ENCODE peak calls at places on chromosomes 2 and 18, in eight cellular contexts. One of them, this sample, is unnamed.

GRCh38 chr2:200469708-200470600 is 39.9 kb downstream of the KCTD18 start:
- DNase-seq in upper lobe of right lung: no peak
- DNase-seq in right lobe of liver: no peak
- DNase-seq in A673: no peak
- DNase-seq in brain microvascular endothelial cell: no peak
- DNase-seq in endodermal cell: no peak
- DNase-seq in IMR-90: no peak
- DNase-seq in HepG2: no peak
- DNase-seq in this sample: peak; percentile 35

GRCh38 chr2:236021497-236022057 is 146.6 kb downstream of the GBX2 start:
- DNase-seq in upper lobe of right lung: no peak
- DNase-seq in right lobe of liver: no peak
- DNase-seq in A673: peak; percentile 8
- DNase-seq in brain microvascular endothelial cell: no peak
- DNase-seq in endodermal cell: no peak
- DNase-seq in IMR-90: no peak
- DNase-seq in HepG2: no peak
- DNase-seq in this sample: no peak

GRCh38 chr2:142682528-142682927 is 194.9 kb upstream of the KYNU start:
- DNase-seq in upper lobe of right lung: no peak
- DNase-seq in right lobe of liver: no peak
- DNase-seq in A673: peak; percentile 35
- DNase-seq in brain microvascular endothelial cell: peak; percentile 18
- DNase-seq in endodermal cell: no peak
- DNase-seq in IMR-90: peak; percentile 45
- DNase-seq in HepG2: peak; percentile 32
- DNase-seq in this sample: no peak

GRCh38 chr18:42268186-42268725 is 313.2 kb downstream of the PIK3C3 start:
- DNase-seq in upper lobe of right lung: no peak
- DNase-seq in right lobe of liver: no peak
- DNase-seq in A673: no peak
- DNase-seq in brain microvascular endothelial cell: no peak
- DNase-seq in endodermal cell: no peak
- DNase-seq in IMR-90: no peak
- DNase-seq in HepG2: no peak
- DNase-seq in this sample: no peak

GRCh38 chr2:78928502-78928901 is 97.0 kb upstream of the REG3G start:
- DNase-seq in upper lobe of right lung: no peak
- DNase-seq in right lobe of liver: no peak
- DNase-seq in A673: no peak
- DNase-seq in brain microvascular endothelial cell: no peak
- DNase-seq in endodermal cell: no peak
- DNase-seq in IMR-90: no peak
- DNase-seq in HepG2: no peak
- DNase-seq in this sample: no peak

GRCh38 chr2:29582062-29582461 is 339.3 kb downstream of the ALK start:
- DNase-seq in upper lobe of right lung: no peak
- DNase-seq in right lobe of liver: no peak
- DNase-seq in A673: no peak
- DNase-seq in brain microvascular endothelial cell: no peak
- DNase-seq in endodermal cell: no peak
- DNase-seq in IMR-90: no peak
- DNase-seq in HepG2: no peak
- DNase-seq in this sample: no peak

GRCh38 chr18:56785006-56785405 is 133.8 kb downstream of the WDR7 start:
- DNase-seq in upper lobe of right lung: no peak
- DNase-seq in right lobe of liver: no peak
- DNase-seq in A673: no peak
- DNase-seq in brain microvascular endothelial cell: no peak
- DNase-seq in endodermal cell: no peak
- DNase-seq in IMR-90: no peak
- DNase-seq in HepG2: no peak
- DNase-seq in this sample: no peak

GRCh38 chr18:1094408-1094807 is 189.7 kb downstream of the ADCYAP1 start:
- DNase-seq in upper lobe of right lung: no peak
- DNase-seq in right lobe of liver: no peak
- DNase-seq in A673: peak; percentile 31
- DNase-seq in brain microvascular endothelial cell: peak; percentile 18
- DNase-seq in endodermal cell: no peak
- DNase-seq in IMR-90: no peak
- DNase-seq in HepG2: no peak
- DNase-seq in this sample: no peak

GRCh38 chr2:120565095-120565460 is 170.6 kb upstream of the GLI2 start:
- DNase-seq in upper lobe of right lung: no peak
- DNase-seq in right lobe of liver: no peak
- DNase-seq in A673: no peak
- DNase-seq in brain microvascular endothelial cell: no peak
- DNase-seq in endodermal cell: no peak
- DNase-seq in IMR-90: no peak
- DNase-seq in HepG2: no peak
- DNase-seq in this sample: no peak

GRCh38 chr2:123165616-123166015 is 859.5 kb upstream of the CNTNAP5 start:
- DNase-seq in upper lobe of right lung: no peak
- DNase-seq in right lobe of liver: no peak
- DNase-seq in A673: no peak
- DNase-seq in brain microvascular endothelial cell: peak; percentile 37
- DNase-seq in endodermal cell: no peak
- DNase-seq in IMR-90: no peak
- DNase-seq in HepG2: no peak
- DNase-seq in this sample: no peak

GRCh38 chr18:79611040-79611681 is 68.4 kb upstream of the CTDP1 start:
- DNase-seq in upper lobe of right lung: peak; percentile 50
- DNase-seq in right lobe of liver: peak; percentile 33
- DNase-seq in A673: no peak
- DNase-seq in brain microvascular endothelial cell: peak; percentile 92
- DNase-seq in endodermal cell: peak; percentile 93
- DNase-seq in IMR-90: peak; percentile 92
- DNase-seq in HepG2: no peak
- DNase-seq in this sample: peak; percentile 11

GRCh38 chr2:135960598-135961551 is 24.6 kb downstream of the DARS1 start:
- DNase-seq in upper lobe of right lung: no peak
- DNase-seq in right lobe of liver: no peak
- DNase-seq in A673: peak; percentile 60
- DNase-seq in brain microvascular endothelial cell: no peak
- DNase-seq in endodermal cell: no peak
- DNase-seq in IMR-90: peak; percentile 80
- DNase-seq in HepG2: no peak
- DNase-seq in this sample: no peak

GRCh38 chr18:10744653-10745052 is 218.8 kb downstream of the NAPG start:
- DNase-seq in upper lobe of right lung: no peak
- DNase-seq in right lobe of liver: no peak
- DNase-seq in A673: no peak
- DNase-seq in brain microvascular endothelial cell: no peak
- DNase-seq in endodermal cell: no peak
- DNase-seq in IMR-90: no peak
- DNase-seq in HepG2: no peak
- DNase-seq in this sample: no peak

GRCh38 chr2:240166191-240166590 is 25.7 kb upstream of the OTOS start:
- DNase-seq in upper lobe of right lung: peak; percentile 38
- DNase-seq in right lobe of liver: no peak
- DNase-seq in A673: no peak
- DNase-seq in brain microvascular endothelial cell: no peak
- DNase-seq in endodermal cell: no peak
- DNase-seq in IMR-90: no peak
- DNase-seq in HepG2: no peak
- DNase-seq in this sample: no peak

GRCh38 chr2:134917958-134918517 is 584 bp upstream of the CCNT2 start:
- DNase-seq in upper lobe of right lung: no peak
- DNase-seq in right lobe of liver: no peak
- DNase-seq in A673: no peak
- DNase-seq in brain microvascular endothelial cell: no peak
- DNase-seq in endodermal cell: no peak
- DNase-seq in IMR-90: no peak
- DNase-seq in HepG2: no peak
- DNase-seq in this sample: no peak

GRCh38 chr18:63579643-63580042 is 7.5 kb upstream of the SERPINB13 start:
- DNase-seq in upper lobe of right lung: no peak
- DNase-seq in right lobe of liver: no peak
- DNase-seq in A673: no peak
- DNase-seq in brain microvascular endothelial cell: no peak
- DNase-seq in endodermal cell: no peak
- DNase-seq in IMR-90: no peak
- DNase-seq in HepG2: no peak
- DNase-seq in this sample: no peak
- TF ChIP-seq CTCF in upper lobe of right lung: no peak
- TF ChIP-seq CTCF in right lobe of liver: no peak
- TF ChIP-seq CTCF in A673: no peak
- TF ChIP-seq CTCF in brain microvascular endothelial cell: no peak
- TF ChIP-seq CTCF in endodermal cell: no peak
- TF ChIP-seq CTCF in IMR-90: no peak
- TF ChIP-seq CTCF in HepG2: no peak
- TF ChIP-seq CTCF in this sample: no peak

GRCh38 chr2:128304330-128304714 is 14.3 kb downstream of the HS6ST1 start:
- DNase-seq in upper lobe of right lung: no peak
- DNase-seq in right lobe of liver: no peak
- DNase-seq in A673: no peak
- DNase-seq in brain microvascular endothelial cell: no peak
- DNase-seq in endodermal cell: no peak
- DNase-seq in IMR-90: no peak
- DNase-seq in HepG2: no peak
- DNase-seq in this sample: no peak

GRCh38 chr2:128306081-128306930 is 12.4 kb downstream of the HS6ST1 start:
- DNase-seq in upper lobe of right lung: peak; percentile 69
- DNase-seq in right lobe of liver: peak; percentile 75
- DNase-seq in A673: no peak
- DNase-seq in brain microvascular endothelial cell: peak; percentile 96
- DNase-seq in endodermal cell: peak; percentile 81
- DNase-seq in IMR-90: peak; percentile 100
- DNase-seq in HepG2: peak; percentile 95
- DNase-seq in this sample: peak; percentile 62

GRCh38 chr2:128305555-128306080 is 13.1 kb downstream of the HS6ST1 start:
- DNase-seq in upper lobe of right lung: peak; percentile 60
- DNase-seq in right lobe of liver: no peak
- DNase-seq in A673: no peak
- DNase-seq in brain microvascular endothelial cell: no peak
- DNase-seq in endodermal cell: no peak
- DNase-seq in IMR-90: peak; percentile 75
- DNase-seq in HepG2: no peak
- DNase-seq in this sample: peak; percentile 32

GRCh38 chr2:128303911-128304310 is 14.8 kb downstream of the HS6ST1 start:
- DNase-seq in upper lobe of right lung: no peak
- DNase-seq in right lobe of liver: no peak
- DNase-seq in A673: no peak
- DNase-seq in brain microvascular endothelial cell: no peak
- DNase-seq in endodermal cell: no peak
- DNase-seq in IMR-90: no peak
- DNase-seq in HepG2: no peak
- DNase-seq in this sample: peak; percentile 0

DNA sequence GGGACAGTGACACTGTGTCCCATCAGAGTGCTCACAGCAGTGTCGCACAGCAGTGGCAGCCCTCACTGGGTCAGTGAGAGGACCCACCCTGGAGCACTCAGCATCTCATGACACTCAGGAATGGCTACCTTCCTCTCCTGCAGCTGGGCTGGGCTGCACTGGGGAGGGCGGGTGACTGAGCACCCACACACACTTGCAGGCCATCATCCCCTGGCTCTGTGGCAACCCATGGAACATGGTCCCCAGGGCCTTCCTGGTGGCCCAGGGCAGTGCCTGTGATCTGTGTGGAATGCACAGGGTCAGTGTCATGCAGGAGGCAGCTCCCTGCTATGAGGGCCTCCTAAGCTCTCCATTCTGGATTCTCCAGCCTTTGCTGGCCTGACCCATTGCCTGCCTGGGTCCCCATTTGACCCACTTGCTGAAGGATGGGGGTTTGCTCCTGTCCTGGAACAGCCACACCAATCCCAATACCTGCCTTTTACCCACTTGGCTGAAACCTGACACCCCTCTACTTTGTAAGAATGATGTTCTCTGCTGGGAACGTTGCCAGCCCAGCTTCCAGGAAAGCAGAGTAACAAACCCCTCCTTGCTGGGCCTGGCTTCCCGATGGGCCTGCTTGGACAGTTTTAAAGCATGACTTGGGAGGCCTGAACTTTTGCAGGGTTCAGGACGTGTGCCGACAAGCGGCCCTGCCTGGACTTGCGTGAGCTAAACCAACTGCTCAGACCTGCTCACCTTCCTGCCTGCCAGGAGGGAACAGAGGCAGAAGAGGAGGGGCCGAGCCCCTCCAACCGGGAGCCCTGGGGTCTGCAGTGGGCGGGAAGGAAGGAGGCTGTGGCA is 13.7 kb downstream of the HS6ST1 start:
- DNase-seq in upper lobe of right lung: peak; percentile 74
- DNase-seq in right lobe of liver: peak; percentile 77
- DNase-seq in A673: peak; percentile 82
- DNase-seq in brain microvascular endothelial cell: peak; percentile 87
- DNase-seq in endodermal cell: peak; percentile 75
- DNase-seq in IMR-90: peak; percentile 98
- DNase-seq in HepG2: peak; percentile 76
- DNase-seq in this sample: peak; percentile 80
- H3K27ac ChIP-seq in upper lobe of right lung: peak overlapping the region; percentile 58
- H3K27ac ChIP-seq in right lobe of liver: peak overlapping the region; percentile 73
- H3K27ac ChIP-seq in A673: peak overlapping the region; percentile 81
- H3K27ac ChIP-seq in brain microvascular endothelial cell: peak overlapping the region; percentile 84
- H3K27ac ChIP-seq in endodermal cell: peak overlapping the region; percentile 51
- H3K27ac ChIP-seq in IMR-90: peak overlapping the region; percentile 95
- H3K27ac ChIP-seq in HepG2: peak overlapping the region; percentile 56
- H3K27ac ChIP-seq in this sample: peak overlapping the region; percentile 60

GRCh38 chr2:118823666-118824065 is 23.8 kb downstream of the EN1 start:
- DNase-seq in upper lobe of right lung: no peak
- DNase-seq in right lobe of liver: no peak
- DNase-seq in A673: no peak
- DNase-seq in brain microvascular endothelial cell: no peak
- DNase-seq in endodermal cell: peak; percentile 42
- DNase-seq in IMR-90: no peak
- DNase-seq in HepG2: no peak
- DNase-seq in this sample: no peak

GRCh38 chr2:118822572-118822971 is 24.9 kb downstream of the EN1 start:
- DNase-seq in upper lobe of right lung: no peak
- DNase-seq in right lobe of liver: no peak
- DNase-seq in A673: no peak
- DNase-seq in brain microvascular endothelial cell: no peak
- DNase-seq in endodermal cell: no peak
- DNase-seq in IMR-90: no peak
- DNase-seq in HepG2: no peak
- DNase-seq in this sample: no peak

GRCh38 chr2:118817469-118817868 is 30.0 kb downstream of the EN1 start:
- DNase-seq in upper lobe of right lung: no peak
- DNase-seq in right lobe of liver: no peak
- DNase-seq in A673: no peak
- DNase-seq in brain microvascular endothelial cell: no peak
- DNase-seq in endodermal cell: no peak
- DNase-seq in IMR-90: no peak
- DNase-seq in HepG2: no peak
- DNase-seq in this sample: no peak

GRCh38 chr2:118826093-118826492 is 21.4 kb downstream of the EN1 start:
- DNase-seq in upper lobe of right lung: no peak
- DNase-seq in right lobe of liver: no peak
- DNase-seq in A673: no peak
- DNase-seq in brain microvascular endothelial cell: no peak
- DNase-seq in endodermal cell: no peak
- DNase-seq in IMR-90: no peak
- DNase-seq in HepG2: no peak
- DNase-seq in this sample: no peak

GRCh38 chr2:118822015-118822414 is 25.4 kb downstream of the EN1 start:
- DNase-seq in upper lobe of right lung: no peak
- DNase-seq in right lobe of liver: no peak
- DNase-seq in A673: no peak
- DNase-seq in brain microvascular endothelial cell: no peak
- DNase-seq in endodermal cell: peak; percentile 52
- DNase-seq in IMR-90: no peak
- DNase-seq in HepG2: no peak
- DNase-seq in this sample: no peak
- H3K27me3 ChIP-seq in upper lobe of right lung: peaks cover 52% of the 10 kb centered on the region
- H3K27me3 ChIP-seq in right lobe of liver: no peaks in the 10 kb centered on the region
- H3K27me3 ChIP-seq in A673: peaks cover 36% of the 10 kb centered on the region
- H3K27me3 ChIP-seq in brain microvascular endothelial cell: peaks cover 34% of the 10 kb centered on the region
- H3K27me3 ChIP-seq in endodermal cell: peaks cover 69% of the 10 kb centered on the region
- H3K27me3 ChIP-seq in IMR-90: peaks cover 13% of the 10 kb centered on the region
- H3K27me3 ChIP-seq in HepG2: peaks cover 38% of the 10 kb centered on the region
- H3K27me3 ChIP-seq in this sample: no peaks in the 10 kb centered on the region

GRCh38 chr18:9103488-9103887 is 989 bp downstream of the NDUFV2 start:
- DNase-seq in upper lobe of right lung: no peak
- DNase-seq in right lobe of liver: no peak
- DNase-seq in A673: no peak
- DNase-seq in brain microvascular endothelial cell: no peak
- DNase-seq in endodermal cell: no peak
- DNase-seq in IMR-90: peak; percentile 49
- DNase-seq in HepG2: no peak
- DNase-seq in this sample: no peak
- TF ChIP-seq CTCF in upper lobe of right lung: no peak
- TF ChIP-seq CTCF in right lobe of liver: peak; percentile 36
- TF ChIP-seq CTCF in A673: peak; percentile 19
- TF ChIP-seq CTCF in brain microvascular endothelial cell: no peak
- TF ChIP-seq CTCF in endodermal cell: no peak
- TF ChIP-seq CTCF in IMR-90: peak; percentile 32
- TF ChIP-seq CTCF in HepG2: no peak
- TF ChIP-seq CTCF in this sample: no peak

This sample was measured in body of pancreas.